ENCODE peak calls at places on chromosomes 12 and 14, in six cellular contexts. J is A549, Y is Panc1, C is HCT116, R is HepG2, E is K562. H is an unnamed sample.

GRCh38 chr12:110316861-110317260 is 35.8 kb downstream of the ATP2A2 start:
- DNase-seq in J (no peak), Y (no peak), C (no peak), R (no peak), E (no peak), H (no peak)

GRCh38 chr14:30108975-30109700 is 181.5 kb upstream of the PRKD1 start:
- DNase-seq in J (no peak), Y (no peak), C (no peak), R (no peak), E (no peak), H (no peak)

GRCh38 chr14:77014004-77014604 is 14.4 kb downstream of the IRF2BPL start:
- DNase-seq in J (no peak), Y (no peak), C (no peak), R (peak), E (no peak), H (peak)

GRCh38 chr12:79782197-79782890 is 91.6 kb upstream of the PAWR start:
- DNase-seq in J (no peak), Y (no peak), C (no peak), R (no peak), E (no peak), H (no peak)

GRCh38 chr14:20415723-20416622 is 2.7 kb upstream of the TEP1 start:
- DNase-seq in J (peak), Y (no peak), C (peak), R (peak), E (peak), H (peak)

GRCh38 chr12:46209914-46210834 is 58.7 kb downstream of the SLC38A1 start:
- DNase-seq in J (no peak), Y (no peak), C (no peak), R (peak), E (no peak), H (peak)

GRCh38 chr12:28787151-28787550 is 361.9 kb upstream of the FAR2 start:
- DNase-seq in J (no peak), Y (no peak), C (no peak), R (no peak), E (no peak), H (no peak)

GRCh38 chr14:50000215-50001145 is 107.6 kb downstream of the ARF6 start:
- DNase-seq in J (no peak), Y (no peak), C (peak), R (peak), E (no peak), H (peak)

GRCh38 chr14:90534091-90534837 is 137.4 kb downstream of the CALM1 start:
- DNase-seq in J (no peak), Y (no peak), C (no peak), R (no peak), E (no peak), H (no peak)

GRCh38 chr12:88782357-88782756 is 202.1 kb upstream of the KITLG start:
- DNase-seq in J (no peak), Y (no peak), C (no peak), R (no peak), E (no peak), H (no peak)

GRCh38 chr12:24945822-24946221 is 3.1 kb downstream of the BCAT1 start:
- DNase-seq in J (no peak), Y (no peak), C (no peak), R (no peak), E (no peak), H (no peak)

GRCh38 chr14:22713631-22713950 is 52.9 kb upstream of the OXA1L start:
- DNase-seq in J (no peak), Y (no peak), C (no peak), R (no peak), E (no peak), H (no peak)

GRCh38 chr12:8553088-8553627 is 12.5 kb upstream of the CLEC4E start:
- DNase-seq in J (no peak), Y (no peak), C (no peak), R (no peak), E (no peak), H (peak)

GRCh38 chr14:24952851-24953666 is 96.9 kb downstream of the STXBP6 start:
- DNase-seq in J (no peak), Y (no peak), C (no peak), R (peak), E (no peak), H (peak)

GRCh38 chr12:78120866-78121590 is 290.3 kb downstream of the NAV3 start:
- DNase-seq in J (peak), Y (no peak), C (peak), R (no peak), E (no peak), H (no peak)

GRCh38 chr12:64691793-64692583 is 67.2 kb downstream of the GNS start:
- DNase-seq in J (no peak), Y (no peak), C (no peak), R (no peak), E (no peak), H (peak)
- TF ChIP-seq REST in J (no peak), Y (no peak), C (no peak), R (no peak), E (no peak), H (no peak)

GRCh38 chr12:12267801-12268200 is 957 bp upstream of the LRP6 start:
- DNase-seq in J (peak), Y (no peak), C (no peak), R (no peak), E (no peak), H (peak)
- TF ChIP-seq REST in J (no peak), Y (no peak), C (no peak), R (no peak), E (no peak), H (no peak)

GRCh38 chr12:49609059-49609874 is 3.8 kb upstream of the FAM186B start:
- DNase-seq in J (no peak), Y (no peak), C (no peak), R (no peak), E (no peak), H (no peak)
- TF ChIP-seq REST in J (no peak), Y (no peak), C (no peak), R (no peak), E (no peak), H (no peak)

GRCh38 chr12:14850929-14851663 is 7.8 kb upstream of the ART4 start:
- DNase-seq in J (no peak), Y (no peak), C (no peak), R (no peak), E (no peak), H (no peak)

GRCh38 chr12:14849664-14850063 is 6.3 kb upstream of the ART4 start:
- DNase-seq in J (no peak), Y (no peak), C (no peak), R (no peak), E (no peak), H (no peak)

GRCh38 chr12:14852880-14853279 is 9.6 kb upstream of the ART4 start:
- DNase-seq in J (no peak), Y (no peak), C (no peak), R (no peak), E (no peak), H (peak)

GRCh38 chr12:14854586-14855163 is 11.3 kb upstream of the ART4 start:
- DNase-seq in J (no peak), Y (no peak), C (no peak), R (no peak), E (no peak), H (no peak)

GRCh38 chr12:14853966-14854365 is 10.6 kb upstream of the ART4 start:
- DNase-seq in J (no peak), Y (no peak), C (no peak), R (no peak), E (no peak), H (no peak)
- TF ChIP-seq REST in J (no peak), Y (no peak), C (no peak), R (no peak), E (no peak), H (no peak)

GRCh38 chr14:61493239-61493638 is 171.9 kb downstream of the PRKCH start:
- DNase-seq in J (no peak), Y (no peak), C (no peak), R (no peak), E (no peak), H (no peak)
- TF ChIP-seq REST in J (no peak), Y (no peak), C (no peak), R (no peak), E (no peak), H (no peak)

GRCh38 chr12:80846930-80847329 is 90.8 kb downstream of the LIN7A start:
- DNase-seq in J (no peak), Y (no peak), C (no peak), R (no peak), E (no peak), H (peak)
- TF ChIP-seq REST in J (no peak), Y (no peak), C (no peak), R (no peak), E (no peak), H (no peak)

GRCh38 chr14:36579573-36580140 is 2.8 kb downstream of the NKX2-8 start:
- DNase-seq in J (no peak), Y (no peak), C (no peak), R (no peak), E (no peak), H (peak)

GRCh38 chr14:36582011-36582873 is at the start of gene NKX2-8:
- DNase-seq in J (peak), Y (no peak), C (peak), R (no peak), E (peak), H (peak)

GRCh38 chr14:36582874-36583241 is 444 bp upstream of the NKX2-8 start:
- DNase-seq in J (no peak), Y (no peak), C (no peak), R (no peak), E (no peak), H (no peak)

GRCh38 chr14:36580141-36580855 is 2.1 kb downstream of the NKX2-8 start:
- DNase-seq in J (no peak), Y (no peak), C (no peak), R (no peak), E (no peak), H (peak)

DNA sequence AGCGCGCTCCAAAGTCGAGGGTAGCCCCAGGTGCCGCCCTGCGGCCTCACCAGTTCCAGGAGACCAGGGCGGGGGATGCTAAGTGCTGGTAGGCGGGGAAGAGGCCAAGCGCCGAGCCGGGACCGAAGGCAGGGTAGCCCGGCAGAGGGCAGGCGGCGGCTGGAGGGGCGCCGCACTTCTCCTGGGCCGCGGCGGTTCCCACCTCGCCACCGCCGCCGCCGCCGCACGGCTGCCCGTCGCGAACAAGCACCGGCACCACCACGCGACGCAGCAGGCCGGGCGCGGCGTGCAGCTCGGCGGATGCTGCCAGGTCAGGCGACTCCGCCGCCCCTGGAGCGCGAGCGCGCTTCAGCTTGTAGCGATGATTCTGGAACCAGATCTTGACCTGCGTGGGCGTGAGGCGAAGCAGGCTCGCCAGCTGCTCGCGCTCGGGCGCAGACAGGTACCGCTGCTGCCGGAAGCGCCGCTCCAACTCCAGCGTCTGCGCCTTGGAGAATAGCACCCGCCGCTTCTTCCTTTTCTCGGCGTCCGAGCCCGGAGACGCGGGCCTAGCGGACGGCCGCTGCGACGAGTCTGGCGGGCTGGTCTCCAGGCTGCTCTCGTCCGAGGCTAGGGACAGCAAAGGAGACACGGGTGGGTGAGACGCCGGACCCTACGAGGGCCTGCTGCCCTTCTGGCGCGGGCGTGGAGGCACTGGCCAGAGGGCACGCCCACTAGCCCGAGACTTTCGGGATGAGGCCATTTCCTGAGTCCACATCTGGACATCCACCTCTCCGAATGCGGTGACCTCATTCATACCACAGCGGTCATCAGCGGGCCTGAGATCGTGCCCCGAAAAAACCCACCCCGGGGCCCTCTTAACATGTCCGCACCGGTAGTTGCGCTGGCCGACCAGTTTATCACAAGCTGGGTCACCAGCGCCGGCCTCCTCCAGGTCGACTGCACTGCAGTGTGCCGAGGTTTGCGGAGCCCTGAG is 1.3 kb downstream of the NKX2-8 start:
- DNase-seq in J (peak), Y (no peak), C (no peak), R (no peak), E (no peak), H (peak)
- TF ChIP-seq REST in J (no peak), Y (no peak), C (no peak), R (no peak), E (no peak), H (no peak)

GRCh38 chr14:74551001-74551400 is 57.4 kb downstream of the ISCA2 start:
- DNase-seq in J (no peak), Y (no peak), C (no peak), R (no peak), E (no peak), H (no peak)

GRCh38 chr14:74547331-74547927 is 53.9 kb downstream of the ISCA2 start:
- DNase-seq in J (no peak), Y (no peak), C (no peak), R (no peak), E (no peak), H (peak)

GRCh38 chr14:74550071-74550470 is 56.5 kb downstream of the ISCA2 start:
- DNase-seq in J (no peak), Y (no peak), C (no peak), R (no peak), E (no peak), H (no peak)

GRCh38 chr14:74549588-74549987 is 56.0 kb downstream of the ISCA2 start:
- DNase-seq in J (no peak), Y (no peak), C (no peak), R (no peak), E (no peak), H (peak)

DNA sequence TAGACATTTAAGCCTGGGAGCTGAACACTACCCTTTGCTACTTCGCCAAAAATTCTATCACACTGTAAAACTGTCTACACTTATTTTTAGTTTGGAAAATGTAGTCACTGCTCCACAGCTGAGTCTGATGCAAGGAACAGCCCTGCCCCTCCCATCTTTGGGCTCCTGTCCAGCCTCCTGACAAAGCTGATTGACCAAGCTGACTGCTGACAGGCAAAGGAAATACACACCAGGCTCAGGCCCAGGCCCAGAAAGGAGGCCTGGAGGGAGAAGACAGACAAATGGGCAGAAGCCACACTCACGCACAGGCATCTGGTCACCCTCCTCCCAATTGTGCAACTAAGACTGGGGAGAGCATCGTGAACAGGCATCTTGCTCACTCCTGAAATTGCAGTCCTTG is 55.3 kb downstream of the ISCA2 start:
- DNase-seq in J (no peak), Y (no peak), C (no peak), R (no peak), E (no peak), H (no peak)
- TF ChIP-seq REST in J (no peak), Y (no peak), C (no peak), R (no peak), E (no peak), H (no peak)

GRCh38 chr14:36604757-36605505 is 22.5 kb upstream of the NKX2-8 start:
- DNase-seq in J (peak), Y (peak), C (peak), R (peak), E (peak), H (peak)

GRCh38 chr14:36600431-36600830 is 18.0 kb upstream of the NKX2-8 start:
- DNase-seq in J (no peak), Y (no peak), C (no peak), R (no peak), E (no peak), H (peak)

DNA sequence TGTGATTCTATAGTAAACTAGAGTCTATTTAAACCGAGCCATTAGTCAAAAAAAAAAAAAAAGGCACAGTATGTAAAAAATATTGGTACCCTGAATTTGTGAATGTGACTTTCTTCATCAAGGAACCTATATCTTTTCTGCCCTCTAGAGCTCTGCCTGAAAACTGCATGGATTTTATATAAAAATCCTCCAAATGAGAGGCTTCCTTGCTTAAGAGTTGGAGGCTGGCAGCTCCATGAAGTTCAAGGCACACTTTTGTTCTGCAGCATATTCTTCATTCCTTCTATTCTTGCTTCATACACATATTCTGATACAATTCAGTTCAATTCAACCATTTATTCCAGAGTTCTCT is 23.1 kb upstream of the NKX2-8 start:
- DNase-seq in J (no peak), Y (no peak), C (no peak), R (peak), E (no peak), H (peak)
- TF ChIP-seq REST in J (no peak), Y (no peak), C (no peak), R (no peak), E (no peak), H (no peak)